ENCODE peak calls at places on chromosome 9, in nine cellular contexts. One of them, this sample, is unnamed.

GRCh38 chr9:130548103-130548502 is 31.3 kb upstream of the FUBP3 start:
- DNase-seq in hippocampal formation: no peak
- DNase-seq in A549: no peak
- DNase-seq in HT-29: no peak
- DNase-seq in HEK293T: no peak
- DNase-seq in neural crest cell: no peak
- DNase-seq in adrenal gland: no peak
- DNase-seq in GM06990: no peak
- DNase-seq in stimulated activated CD4-positive, alpha-beta T cell treated with anti-CD3 and anti-CD28 coated beads, Interleukin-1b, Interleukin-23, amount 100 ng/mL, for 1 hour: no peak
- DNase-seq in this sample: no peak

GRCh38 chr9:99820330-99821186 is 1.1 kb upstream of the NR4A3 start:
- DNase-seq in hippocampal formation: peak
- DNase-seq in A549: peak
- DNase-seq in HT-29: peak
- DNase-seq in HEK293T: no peak
- DNase-seq in neural crest cell: no peak
- DNase-seq in adrenal gland: peak
- DNase-seq in GM06990: no peak
- DNase-seq in stimulated activated CD4-positive, alpha-beta T cell treated with anti-CD3 and anti-CD28 coated beads, Interleukin-1b, Interleukin-23, amount 100 ng/mL, for 1 hour: no peak
- DNase-seq in this sample: peak

GRCh38 chr9:95406114-95406513 is 88.6 kb upstream of the FANCC start:
- DNase-seq in hippocampal formation: no peak
- DNase-seq in A549: no peak
- DNase-seq in HT-29: no peak
- DNase-seq in HEK293T: no peak
- DNase-seq in neural crest cell: no peak
- DNase-seq in adrenal gland: no peak
- DNase-seq in GM06990: no peak
- DNase-seq in stimulated activated CD4-positive, alpha-beta T cell treated with anti-CD3 and anti-CD28 coated beads, Interleukin-1b, Interleukin-23, amount 100 ng/mL, for 1 hour: no peak
- DNase-seq in this sample: no peak

GRCh38 chr9:1462626-1463308 is 412.6 kb downstream of the DMRT2 start:
- DNase-seq in hippocampal formation: no peak
- DNase-seq in A549: no peak
- DNase-seq in HT-29: peak
- DNase-seq in HEK293T: no peak
- DNase-seq in neural crest cell: no peak
- DNase-seq in adrenal gland: no peak
- DNase-seq in GM06990: no peak
- DNase-seq in stimulated activated CD4-positive, alpha-beta T cell treated with anti-CD3 and anti-CD28 coated beads, Interleukin-1b, Interleukin-23, amount 100 ng/mL, for 1 hour: no peak
- DNase-seq in this sample: no peak

GRCh38 chr9:16453390-16453789 is 417.1 kb downstream of the BNC2 start:
- DNase-seq in hippocampal formation: no peak
- DNase-seq in A549: no peak
- DNase-seq in HT-29: no peak
- DNase-seq in HEK293T: no peak
- DNase-seq in neural crest cell: no peak
- DNase-seq in adrenal gland: no peak
- DNase-seq in GM06990: no peak
- DNase-seq in stimulated activated CD4-positive, alpha-beta T cell treated with anti-CD3 and anti-CD28 coated beads, Interleukin-1b, Interleukin-23, amount 100 ng/mL, for 1 hour: no peak
- DNase-seq in this sample: no peak

GRCh38 chr9:123421801-123422455 is 65.9 kb downstream of the CRB2 start:
- DNase-seq in hippocampal formation: no peak
- DNase-seq in A549: no peak
- DNase-seq in HT-29: no peak
- DNase-seq in HEK293T: no peak
- DNase-seq in neural crest cell: no peak
- DNase-seq in adrenal gland: no peak
- DNase-seq in GM06990: no peak
- DNase-seq in stimulated activated CD4-positive, alpha-beta T cell treated with anti-CD3 and anti-CD28 coated beads, Interleukin-1b, Interleukin-23, amount 100 ng/mL, for 1 hour: no peak
- DNase-seq in this sample: no peak

GRCh38 chr9:4058931-4059330 is 240.9 kb downstream of the GLIS3 start:
- DNase-seq in hippocampal formation: no peak
- DNase-seq in A549: no peak
- DNase-seq in HT-29: no peak
- DNase-seq in HEK293T: no peak
- DNase-seq in neural crest cell: no peak
- DNase-seq in adrenal gland: no peak
- DNase-seq in GM06990: no peak
- DNase-seq in stimulated activated CD4-positive, alpha-beta T cell treated with anti-CD3 and anti-CD28 coated beads, Interleukin-1b, Interleukin-23, amount 100 ng/mL, for 1 hour: no peak
- DNase-seq in this sample: no peak

GRCh38 chr9:96121162-96121561 is 180.8 kb downstream of the HSD17B3 start:
- DNase-seq in hippocampal formation: no peak
- DNase-seq in A549: no peak
- DNase-seq in HT-29: no peak
- DNase-seq in HEK293T: no peak
- DNase-seq in neural crest cell: no peak
- DNase-seq in adrenal gland: no peak
- DNase-seq in GM06990: no peak
- DNase-seq in stimulated activated CD4-positive, alpha-beta T cell treated with anti-CD3 and anti-CD28 coated beads, Interleukin-1b, Interleukin-23, amount 100 ng/mL, for 1 hour: no peak
- DNase-seq in this sample: no peak

GRCh38 chr9:133063159-133063499 is 1.3 kb downstream of the CEL start:
- DNase-seq in hippocampal formation: no peak
- DNase-seq in A549: no peak
- DNase-seq in HT-29: no peak
- DNase-seq in HEK293T: no peak
- DNase-seq in neural crest cell: no peak
- DNase-seq in adrenal gland: no peak
- DNase-seq in GM06990: no peak
- DNase-seq in stimulated activated CD4-positive, alpha-beta T cell treated with anti-CD3 and anti-CD28 coated beads, Interleukin-1b, Interleukin-23, amount 100 ng/mL, for 1 hour: no peak
- DNase-seq in this sample: no peak

GRCh38 chr9:116646661-116647514 is 40.2 kb upstream of the TRIM32 start:
- DNase-seq in hippocampal formation: peak
- DNase-seq in A549: peak
- DNase-seq in HT-29: peak
- DNase-seq in HEK293T: peak
- DNase-seq in neural crest cell: no peak
- DNase-seq in adrenal gland: no peak
- DNase-seq in GM06990: no peak
- DNase-seq in stimulated activated CD4-positive, alpha-beta T cell treated with anti-CD3 and anti-CD28 coated beads, Interleukin-1b, Interleukin-23, amount 100 ng/mL, for 1 hour: no peak
- DNase-seq in this sample: no peak

GRCh38 chr9:126503333-126504085 is 110.2 kb upstream of the LMX1B start:
- DNase-seq in hippocampal formation: no peak
- DNase-seq in A549: no peak
- DNase-seq in HT-29: no peak
- DNase-seq in HEK293T: no peak
- DNase-seq in neural crest cell: no peak
- DNase-seq in adrenal gland: no peak
- DNase-seq in GM06990: no peak
- DNase-seq in stimulated activated CD4-positive, alpha-beta T cell treated with anti-CD3 and anti-CD28 coated beads, Interleukin-1b, Interleukin-23, amount 100 ng/mL, for 1 hour: no peak
- DNase-seq in this sample: no peak

GRCh38 chr9:24844217-24844616 is 298.5 kb upstream of the IZUMO3 start:
- DNase-seq in hippocampal formation: no peak
- DNase-seq in A549: no peak
- DNase-seq in HT-29: no peak
- DNase-seq in HEK293T: no peak
- DNase-seq in neural crest cell: no peak
- DNase-seq in adrenal gland: no peak
- DNase-seq in GM06990: no peak
- DNase-seq in stimulated activated CD4-positive, alpha-beta T cell treated with anti-CD3 and anti-CD28 coated beads, Interleukin-1b, Interleukin-23, amount 100 ng/mL, for 1 hour: no peak
- DNase-seq in this sample: no peak

GRCh38 chr9:135242406-135242805 is 154.9 kb downstream of the OLFM1 start:
- DNase-seq in hippocampal formation: no peak
- DNase-seq in A549: no peak
- DNase-seq in HT-29: no peak
- DNase-seq in HEK293T: no peak
- DNase-seq in neural crest cell: no peak
- DNase-seq in adrenal gland: no peak
- DNase-seq in GM06990: no peak
- DNase-seq in stimulated activated CD4-positive, alpha-beta T cell treated with anti-CD3 and anti-CD28 coated beads, Interleukin-1b, Interleukin-23, amount 100 ng/mL, for 1 hour: no peak
- DNase-seq in this sample: no peak

GRCh38 chr9:115170674-115171073 is 52.7 kb upstream of the TNC start:
- DNase-seq in hippocampal formation: no peak
- DNase-seq in A549: peak
- DNase-seq in HT-29: peak
- DNase-seq in HEK293T: no peak
- DNase-seq in neural crest cell: no peak
- DNase-seq in adrenal gland: no peak
- DNase-seq in GM06990: no peak
- DNase-seq in stimulated activated CD4-positive, alpha-beta T cell treated with anti-CD3 and anti-CD28 coated beads, Interleukin-1b, Interleukin-23, amount 100 ng/mL, for 1 hour: no peak
- DNase-seq in this sample: no peak

GRCh38 chr9:114112325-114112724 is 13.2 kb upstream of the KIF12 start:
- DNase-seq in hippocampal formation: no peak
- DNase-seq in A549: no peak
- DNase-seq in HT-29: no peak
- DNase-seq in HEK293T: no peak
- DNase-seq in neural crest cell: no peak
- DNase-seq in adrenal gland: no peak
- DNase-seq in GM06990: no peak
- DNase-seq in stimulated activated CD4-positive, alpha-beta T cell treated with anti-CD3 and anti-CD28 coated beads, Interleukin-1b, Interleukin-23, amount 100 ng/mL, for 1 hour: no peak
- DNase-seq in this sample: no peak

GRCh38 chr9:124527781-124528180 is 20.6 kb upstream of the NR5A1 start:
- DNase-seq in hippocampal formation: no peak
- DNase-seq in A549: no peak
- DNase-seq in HT-29: no peak
- DNase-seq in HEK293T: no peak
- DNase-seq in neural crest cell: no peak
- DNase-seq in adrenal gland: no peak
- DNase-seq in GM06990: no peak
- DNase-seq in stimulated activated CD4-positive, alpha-beta T cell treated with anti-CD3 and anti-CD28 coated beads, Interleukin-1b, Interleukin-23, amount 100 ng/mL, for 1 hour: no peak
- DNase-seq in this sample: no peak

GRCh38 chr9:27548055-27548741 is 18.6 kb upstream of the MOB3B start:
- DNase-seq in hippocampal formation: peak
- DNase-seq in A549: peak
- DNase-seq in HT-29: peak
- DNase-seq in HEK293T: peak
- DNase-seq in neural crest cell: no peak
- DNase-seq in adrenal gland: no peak
- DNase-seq in GM06990: no peak
- DNase-seq in stimulated activated CD4-positive, alpha-beta T cell treated with anti-CD3 and anti-CD28 coated beads, Interleukin-1b, Interleukin-23, amount 100 ng/mL, for 1 hour: no peak
- DNase-seq in this sample: no peak

GRCh38 chr9:134206317-134207300 is 42.2 kb upstream of the RNU6ATAC start:
- DNase-seq in hippocampal formation: no peak
- DNase-seq in A549: no peak
- DNase-seq in HT-29: no peak
- DNase-seq in HEK293T: no peak
- DNase-seq in neural crest cell: no peak
- DNase-seq in adrenal gland: no peak
- DNase-seq in GM06990: no peak
- DNase-seq in stimulated activated CD4-positive, alpha-beta T cell treated with anti-CD3 and anti-CD28 coated beads, Interleukin-1b, Interleukin-23, amount 100 ng/mL, for 1 hour: no peak
- DNase-seq in this sample: peak

GRCh38 chr9:133421615-133422542 is at the start of gene ADAMTS13:
- DNase-seq in hippocampal formation: no peak
- DNase-seq in A549: peak
- DNase-seq in HT-29: no peak
- DNase-seq in HEK293T: peak
- DNase-seq in neural crest cell: no peak
- DNase-seq in adrenal gland: no peak
- DNase-seq in GM06990: peak
- DNase-seq in stimulated activated CD4-positive, alpha-beta T cell treated with anti-CD3 and anti-CD28 coated beads, Interleukin-1b, Interleukin-23, amount 100 ng/mL, for 1 hour: no peak
- DNase-seq in this sample: peak

GRCh38 chr9:81411961-81412360 is 277.4 kb downstream of the TLE1 start:
- DNase-seq in hippocampal formation: no peak
- DNase-seq in A549: no peak
- DNase-seq in HT-29: no peak
- DNase-seq in HEK293T: no peak
- DNase-seq in neural crest cell: no peak
- DNase-seq in adrenal gland: no peak
- DNase-seq in GM06990: no peak
- DNase-seq in stimulated activated CD4-positive, alpha-beta T cell treated with anti-CD3 and anti-CD28 coated beads, Interleukin-1b, Interleukin-23, amount 100 ng/mL, for 1 hour: no peak
- DNase-seq in this sample: no peak

GRCh38 chr9:124799274-124800006 is 22.5 kb downstream of the OLFML2A start:
- DNase-seq in hippocampal formation: no peak
- DNase-seq in A549: no peak
- DNase-seq in HT-29: no peak
- DNase-seq in HEK293T: no peak
- DNase-seq in neural crest cell: no peak
- DNase-seq in adrenal gland: no peak
- DNase-seq in GM06990: no peak
- DNase-seq in stimulated activated CD4-positive, alpha-beta T cell treated with anti-CD3 and anti-CD28 coated beads, Interleukin-1b, Interleukin-23, amount 100 ng/mL, for 1 hour: no peak
- DNase-seq in this sample: no peak

GRCh38 chr9:111661802-111662491 is 542 bp downstream of the GNG10 start:
- DNase-seq in hippocampal formation: peak
- DNase-seq in A549: peak
- DNase-seq in HT-29: peak
- DNase-seq in HEK293T: peak
- DNase-seq in neural crest cell: peak
- DNase-seq in adrenal gland: peak
- DNase-seq in GM06990: peak
- DNase-seq in stimulated activated CD4-positive, alpha-beta T cell treated with anti-CD3 and anti-CD28 coated beads, Interleukin-1b, Interleukin-23, amount 100 ng/mL, for 1 hour: peak
- DNase-seq in this sample: peak

GRCh38 chr9:116549061-116549664 is 137.9 kb upstream of the TRIM32 start:
- DNase-seq in hippocampal formation: no peak
- DNase-seq in A549: peak
- DNase-seq in HT-29: peak
- DNase-seq in HEK293T: no peak
- DNase-seq in neural crest cell: no peak
- DNase-seq in adrenal gland: peak
- DNase-seq in GM06990: no peak
- DNase-seq in stimulated activated CD4-positive, alpha-beta T cell treated with anti-CD3 and anti-CD28 coated beads, Interleukin-1b, Interleukin-23, amount 100 ng/mL, for 1 hour: no peak
- DNase-seq in this sample: no peak

GRCh38 chr9:95005276-95006141 is 279.0 kb downstream of the AOPEP start:
- DNase-seq in hippocampal formation: no peak
- DNase-seq in A549: peak
- DNase-seq in HT-29: peak
- DNase-seq in HEK293T: no peak
- DNase-seq in neural crest cell: no peak
- DNase-seq in adrenal gland: no peak
- DNase-seq in GM06990: no peak
- DNase-seq in stimulated activated CD4-positive, alpha-beta T cell treated with anti-CD3 and anti-CD28 coated beads, Interleukin-1b, Interleukin-23, amount 100 ng/mL, for 1 hour: no peak
- DNase-seq in this sample: no peak

GRCh38 chr9:85081963-85082362 is 412.4 kb downstream of the NTRK2 start:
- DNase-seq in hippocampal formation: no peak
- DNase-seq in A549: no peak
- DNase-seq in HT-29: no peak
- DNase-seq in HEK293T: no peak
- DNase-seq in neural crest cell: no peak
- DNase-seq in adrenal gland: no peak
- DNase-seq in GM06990: no peak
- DNase-seq in stimulated activated CD4-positive, alpha-beta T cell treated with anti-CD3 and anti-CD28 coated beads, Interleukin-1b, Interleukin-23, amount 100 ng/mL, for 1 hour: no peak
- DNase-seq in this sample: no peak

GRCh38 chr9:124263800-124264426 is 6.2 kb downstream of the NEK6 start:
- DNase-seq in hippocampal formation: no peak
- DNase-seq in A549: no peak
- DNase-seq in HT-29: no peak
- DNase-seq in HEK293T: no peak
- DNase-seq in neural crest cell: no peak
- DNase-seq in adrenal gland: no peak
- DNase-seq in GM06990: no peak
- DNase-seq in stimulated activated CD4-positive, alpha-beta T cell treated with anti-CD3 and anti-CD28 coated beads, Interleukin-1b, Interleukin-23, amount 100 ng/mL, for 1 hour: no peak
- DNase-seq in this sample: no peak

GRCh38 chr9:124747065-124747464 is 24.0 kb downstream of the NR6A1 start:
- DNase-seq in hippocampal formation: no peak
- DNase-seq in A549: no peak
- DNase-seq in HT-29: no peak
- DNase-seq in HEK293T: no peak
- DNase-seq in neural crest cell: no peak
- DNase-seq in adrenal gland: no peak
- DNase-seq in GM06990: no peak
- DNase-seq in stimulated activated CD4-positive, alpha-beta T cell treated with anti-CD3 and anti-CD28 coated beads, Interleukin-1b, Interleukin-23, amount 100 ng/mL, for 1 hour: no peak
- DNase-seq in this sample: no peak

GRCh38 chr9:107488400-107489143 is 997 bp downstream of the KLF4 start:
- DNase-seq in hippocampal formation: no peak
- DNase-seq in A549: peak
- DNase-seq in HT-29: peak
- DNase-seq in HEK293T: peak
- DNase-seq in neural crest cell: peak
- DNase-seq in adrenal gland: peak
- DNase-seq in GM06990: peak
- DNase-seq in stimulated activated CD4-positive, alpha-beta T cell treated with anti-CD3 and anti-CD28 coated beads, Interleukin-1b, Interleukin-23, amount 100 ng/mL, for 1 hour: no peak
- DNase-seq in this sample: peak

GRCh38 chr9:103941104-103941503 is 153.0 kb upstream of the SMC2 start:
- DNase-seq in hippocampal formation: no peak
- DNase-seq in A549: no peak
- DNase-seq in HT-29: no peak
- DNase-seq in HEK293T: no peak
- DNase-seq in neural crest cell: no peak
- DNase-seq in adrenal gland: no peak
- DNase-seq in GM06990: no peak
- DNase-seq in stimulated activated CD4-positive, alpha-beta T cell treated with anti-CD3 and anti-CD28 coated beads, Interleukin-1b, Interleukin-23, amount 100 ng/mL, for 1 hour: no peak
- DNase-seq in this sample: no peak

GRCh38 chr9:133089271-133089671 is 27.5 kb downstream of the CEL start:
- DNase-seq in hippocampal formation: no peak
- DNase-seq in A549: peak
- DNase-seq in HT-29: no peak
- DNase-seq in HEK293T: no peak
- DNase-seq in neural crest cell: no peak
- DNase-seq in adrenal gland: no peak
- DNase-seq in GM06990: no peak
- DNase-seq in stimulated activated CD4-positive, alpha-beta T cell treated with anti-CD3 and anti-CD28 coated beads, Interleukin-1b, Interleukin-23, amount 100 ng/mL, for 1 hour: no peak
- DNase-seq in this sample: peak

GRCh38 chr9:133631111-133631510 is 5.1 kb upstream of the DBH start:
- DNase-seq in hippocampal formation: no peak
- DNase-seq in A549: no peak
- DNase-seq in HT-29: no peak
- DNase-seq in HEK293T: no peak
- DNase-seq in neural crest cell: no peak
- DNase-seq in adrenal gland: no peak
- DNase-seq in GM06990: no peak
- DNase-seq in stimulated activated CD4-positive, alpha-beta T cell treated with anti-CD3 and anti-CD28 coated beads, Interleukin-1b, Interleukin-23, amount 100 ng/mL, for 1 hour: no peak
- DNase-seq in this sample: no peak

This sample was measured in GM10248.